ENCODE peak calls at places on chromosomes 13 and 19, in four cellular contexts. E is lower leg skin, R is transverse colon, U is ascending aorta. Y is an unnamed sample.

GRCh38 chr19:1251233-1251502 is 2.8 kb downstream of the MIDN start:
- DNase-seq in E (no peak), R (peak), U (no peak), Y (no peak)

GRCh38 chr19:28307963-28308362 is 905.0 kb downstream of the UQCRFS1 start:
- DNase-seq in E (no peak), U (no peak), R (peak), Y (no peak)

GRCh38 chr19:18408053-18408476 is 10.6 kb upstream of the LRRC25 start:
- DNase-seq in E (peak), U (no peak), R (peak), Y (no peak)

GRCh38 chr13:109545964-109546363 is 240.4 kb downstream of the IRS2 start:
- DNase-seq in R (no peak), E (no peak), U (no peak), Y (no peak)

GRCh38 chr13:44903596-44903995 is 85.7 kb downstream of the NUFIP1 start:
- DNase-seq in E (peak), U (peak), R (peak), Y (no peak)

GRCh38 chr13:95254341-95254740 is 46.9 kb downstream of the ABCC4 start:
- DNase-seq in E (no peak), R (no peak), U (no peak), Y (no peak)

GRCh38 chr19:28396259-28396940 is 816.6 kb downstream of the UQCRFS1 start:
- DNase-seq in U (no peak), E (no peak), R (no peak), Y (no peak)

GRCh38 chr19:46080561-46080960 is 39.8 kb upstream of the IGFL4 start:
- DNase-seq in U (no peak), R (no peak), E (no peak), Y (no peak)

GRCh38 chr19:10861118-10861651 is 10.2 kb upstream of the CARM1 start:
- DNase-seq in U (no peak), R (peak), E (no peak), Y (no peak)

GRCh38 chr19:29696045-29696682 is 18.9 kb downstream of the C19orf12 start:
- DNase-seq in E (no peak), R (no peak), U (no peak), Y (no peak)

GRCh38 chr13:72652681-72653080 is 74.7 kb downstream of the MZT1 start:
- DNase-seq in R (no peak), E (no peak), U (no peak), Y (no peak)

GRCh38 chr19:32129141-32129540 is 216.3 kb upstream of the ZNF507 start:
- DNase-seq in E (no peak), U (no peak), R (no peak), Y (no peak)

GRCh38 chr13:51435002-51435578 is 17.7 kb downstream of the INTS6 start:
- DNase-seq in R (no peak), U (no peak), E (no peak), Y (no peak)

GRCh38 chr19:56748443-56748842 is 76.9 kb upstream of the ZNF835 start:
- DNase-seq in R (no peak), U (no peak), E (no peak), Y (no peak)

GRCh38 chr13:40666058-40666904 is at the start of gene FOXO1:
- DNase-seq in U (peak), R (peak), E (peak), Y (peak)

GRCh38 chr19:35355851-35356460 is 2.3 kb upstream of the FFAR3 start:
- DNase-seq in R (no peak), U (no peak), E (no peak), Y (no peak)

GRCh38 chr19:47663435-47663910 is 49.7 kb upstream of the EHD2 start:
- DNase-seq in E (no peak), R (no peak), U (no peak), Y (no peak)

GRCh38 chr13:44197791-44198770 is 175.5 kb upstream of the SERP2 start:
- DNase-seq in R (no peak), U (no peak), E (no peak), Y (no peak)

GRCh38 chr13:44268965-44269364 is 104.7 kb upstream of the SERP2 start:
- DNase-seq in E (no peak), R (no peak), U (no peak), Y (no peak)

GRCh38 chr13:76271728-76272232 is 614.4 kb downstream of the KCTD12 start:
- DNase-seq in R (no peak), U (no peak), E (no peak), Y (no peak)

GRCh38 chr13:112249644-112250610 is 126.2 kb upstream of the SPACA7 start:
- DNase-seq in E (peak), R (no peak), U (no peak), Y (no peak)

GRCh38 chr13:41408061-41408460 is 49.3 kb upstream of the RGCC start:
- DNase-seq in E (no peak), U (no peak), R (no peak), Y (no peak)

GRCh38 chr19:43651758-43652545 is 12.3 kb upstream of the CADM4 start:
- DNase-seq in E (peak), U (no peak), R (peak), Y (no peak)

GRCh38 chr13:33403807-33404362 is 118.3 kb upstream of the STARD13 start:
- DNase-seq in R (no peak), U (no peak), E (no peak), Y (no peak)

GRCh38 chr13:83211301-83211700 is 671.0 kb downstream of the SLITRK1 start:
- DNase-seq in R (no peak), E (no peak), U (no peak), Y (no peak)

GRCh38 chr19:16889429-16889882 is 657 bp downstream of the F2RL3 start:
- DNase-seq in R (no peak), U (no peak), E (no peak), Y (no peak)

GRCh38 chr19:35937345-35938281 is 1.4 kb downstream of the LRFN3 start:
- DNase-seq in R (no peak), E (no peak), U (no peak), Y (no peak)

GRCh38 chr19:35048911-35049411 is 7.4 kb downstream of the HPN start:
- DNase-seq in E (no peak), R (no peak), U (no peak), Y (no peak)

GRCh38 chr19:860481-861098 is 1.1 kb downstream of the CFD start:
- DNase-seq in E (peak), U (no peak), R (peak), Y (no peak)

GRCh38 chr19:32020538-32020937 is 324.9 kb upstream of the ZNF507 start:
- DNase-seq in E (no peak), R (no peak), U (no peak), Y (no peak)

GRCh38 chr19:6717036-6717435 is 3.4 kb downstream of the C3 start:
- DNase-seq in R (no peak), U (no peak), E (no peak), Y (no peak)
- TF ChIP-seq CTCF in R (no peak), U (no peak), E (no peak), Y (no peak)

DNA sequence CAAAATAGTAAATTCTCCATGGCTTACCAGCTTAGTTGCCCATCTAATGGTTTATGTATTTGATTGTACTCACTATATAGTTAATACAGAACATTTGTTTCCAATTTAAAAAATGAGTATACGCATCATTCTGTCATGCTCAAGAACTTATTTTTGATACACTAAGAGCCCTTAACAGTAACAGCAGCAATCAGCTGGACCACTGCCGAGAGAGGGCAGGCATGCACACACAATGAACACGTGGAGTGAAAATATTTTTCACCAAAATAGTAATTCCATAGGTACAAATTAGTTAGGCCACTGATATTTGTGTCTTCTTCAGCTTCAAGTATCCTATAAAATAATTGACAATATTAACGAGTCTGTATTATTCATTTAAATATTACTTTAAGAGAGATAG is 109.9 kb downstream of the KLF12 start:
- DNase-seq in U (no peak), R (no peak), E (no peak), Y (no peak)
- TF ChIP-seq CTCF in U (no peak), R (no peak), E (no peak), Y (no peak)

GRCh38 chr19:49752701-49753100 is 10.4 kb downstream of the TSKS start:
- DNase-seq in U (no peak), R (no peak), E (no peak), Y (no peak)
- TF ChIP-seq CTCF in U (no peak), R (no peak), E (no peak), Y (no peak)

DNA sequence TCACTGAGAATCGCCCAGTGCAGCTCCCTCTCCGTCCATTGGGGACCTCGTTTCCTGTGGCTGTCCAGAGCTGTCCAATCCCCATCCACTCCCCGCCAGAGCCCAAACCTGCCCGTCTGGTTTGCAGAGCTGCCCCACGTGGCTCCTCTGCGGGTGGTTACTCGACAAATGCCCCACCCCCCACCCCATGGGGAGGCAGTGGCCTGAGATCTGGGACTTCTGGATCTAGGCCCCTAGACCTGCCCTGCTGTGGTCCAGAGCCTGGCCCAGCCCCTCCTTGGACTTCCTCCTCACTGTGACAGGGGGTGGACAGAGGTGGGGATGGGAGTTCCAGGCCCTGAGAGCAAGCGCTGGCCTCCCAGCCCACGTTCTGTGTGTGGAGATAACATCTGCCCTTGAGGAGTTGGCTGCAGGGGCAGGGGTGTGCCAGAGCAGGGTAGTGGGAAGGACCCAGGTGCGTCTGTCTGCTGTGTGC is 29.1 kb downstream of the PAK4 start:
- DNase-seq in U (no peak), R (peak), E (peak), Y (no peak)
- TF ChIP-seq CTCF in U (no peak), R (no peak), E (no peak), Y (no peak)

GRCh38 chr19:5448374-5448773 is 6.8 kb upstream of the ZNRF4 start:
- DNase-seq in U (no peak), R (no peak), E (no peak), Y (no peak)

GRCh38 chr19:5445667-5446066 is 9.6 kb upstream of the ZNRF4 start:
- DNase-seq in U (no peak), R (no peak), E (no peak), Y (no peak)

GRCh38 chr19:5450482-5450881 is 4.7 kb upstream of the ZNRF4 start:
- DNase-seq in E (no peak), U (no peak), R (no peak), Y (no peak)

GRCh38 chr19:5445071-5445470 is 10.1 kb upstream of the ZNRF4 start:
- DNase-seq in E (no peak), U (no peak), R (no peak), Y (no peak)

GRCh38 chr19:5447700-5448311 is 7.4 kb upstream of the ZNRF4 start:
- DNase-seq in R (no peak), U (no peak), E (no peak), Y (no peak)
- TF ChIP-seq CTCF in R (no peak), U (no peak), E (no peak), Y (no peak)

GRCh38 chr19:58218899-58219298 is 9.8 kb upstream of the ZNF544 start:
- DNase-seq in U (no peak), R (no peak), E (no peak), Y (no peak)
- TF ChIP-seq CTCF in U (no peak), R (peak), E (no peak), Y (no peak)

GRCh38 chr13:85816413-85816812 is 17.2 kb upstream of the SLITRK6 start:
- DNase-seq in U (no peak), E (no peak), R (no peak), Y (no peak)
- TF ChIP-seq CTCF in U (no peak), E (no peak), R (no peak), Y (no peak)

Y was measured in omental fat pad.